ENCODE peak calls at places on chromosomes 16 and 17, in seven cellular contexts. One of them, this sample, is unnamed.

GRCh38 chr17:17723354-17724261 is 42.4 kb downstream of the RAI1 start:
- DNase-seq in colonic mucosa: no peak
- DNase-seq in neural progenitor cell: peak
- DNase-seq in AG04450: peak
- DNase-seq in lower lobe of right lung: no peak
- DNase-seq in gastrocnemius medialis: no peak
- DNase-seq in breast epithelium: no peak
- DNase-seq in this sample: no peak

GRCh38 chr16:89934611-89935553 is 11.7 kb downstream of the TUBB3 start:
- DNase-seq in colonic mucosa: no peak
- DNase-seq in neural progenitor cell: no peak
- DNase-seq in AG04450: no peak
- DNase-seq in lower lobe of right lung: no peak
- DNase-seq in gastrocnemius medialis: no peak
- DNase-seq in breast epithelium: no peak
- DNase-seq in this sample: no peak

GRCh38 chr16:50547340-50547865 is 793 bp upstream of the NKD1 start:
- DNase-seq in colonic mucosa: peak
- DNase-seq in neural progenitor cell: peak
- DNase-seq in AG04450: no peak
- DNase-seq in lower lobe of right lung: peak
- DNase-seq in gastrocnemius medialis: no peak
- DNase-seq in breast epithelium: no peak
- DNase-seq in this sample: no peak

GRCh38 chr17:33686171-33686570 is 393.1 kb upstream of the ASIC2 start:
- DNase-seq in colonic mucosa: peak
- DNase-seq in neural progenitor cell: no peak
- DNase-seq in AG04450: no peak
- DNase-seq in lower lobe of right lung: no peak
- DNase-seq in gastrocnemius medialis: no peak
- DNase-seq in breast epithelium: no peak
- DNase-seq in this sample: no peak

GRCh38 chr17:64019486-64020067 is 856 bp downstream of the ICAM2 start:
- DNase-seq in colonic mucosa: peak
- DNase-seq in neural progenitor cell: no peak
- DNase-seq in AG04450: no peak
- DNase-seq in lower lobe of right lung: no peak
- DNase-seq in gastrocnemius medialis: no peak
- DNase-seq in breast epithelium: no peak
- DNase-seq in this sample: no peak

GRCh38 chr17:6775871-6776405 is at the start of gene FBXO39:
- DNase-seq in colonic mucosa: no peak
- DNase-seq in neural progenitor cell: peak
- DNase-seq in AG04450: no peak
- DNase-seq in lower lobe of right lung: peak
- DNase-seq in gastrocnemius medialis: no peak
- DNase-seq in breast epithelium: no peak
- DNase-seq in this sample: no peak

GRCh38 chr17:81720267-81721071 is 8.4 kb downstream of the SLC25A10 start:
- DNase-seq in colonic mucosa: no peak
- DNase-seq in neural progenitor cell: no peak
- DNase-seq in AG04450: no peak
- DNase-seq in lower lobe of right lung: peak
- DNase-seq in gastrocnemius medialis: no peak
- DNase-seq in breast epithelium: no peak
- DNase-seq in this sample: no peak

GRCh38 chr17:49557204-49558024 is 18.3 kb upstream of the NXPH3 start:
- DNase-seq in colonic mucosa: no peak
- DNase-seq in neural progenitor cell: peak
- DNase-seq in AG04450: no peak
- DNase-seq in lower lobe of right lung: no peak
- DNase-seq in gastrocnemius medialis: no peak
- DNase-seq in breast epithelium: no peak
- DNase-seq in this sample: no peak

GRCh38 chr16:63655846-63656245 is 1466.0 kb downstream of the CDH11 start:
- DNase-seq in colonic mucosa: no peak
- DNase-seq in neural progenitor cell: peak
- DNase-seq in AG04450: no peak
- DNase-seq in lower lobe of right lung: no peak
- DNase-seq in gastrocnemius medialis: no peak
- DNase-seq in breast epithelium: no peak
- DNase-seq in this sample: no peak

GRCh38 chr17:17111401-17112393 is 69.4 kb downstream of the MPRIP start:
- DNase-seq in colonic mucosa: no peak
- DNase-seq in neural progenitor cell: no peak
- DNase-seq in AG04450: no peak
- DNase-seq in lower lobe of right lung: no peak
- DNase-seq in gastrocnemius medialis: no peak
- DNase-seq in breast epithelium: no peak
- DNase-seq in this sample: peak

GRCh38 chr17:65278050-65278819 is 141.1 kb downstream of the RGS9 start:
- DNase-seq in colonic mucosa: peak
- DNase-seq in neural progenitor cell: peak
- DNase-seq in AG04450: no peak
- DNase-seq in lower lobe of right lung: peak
- DNase-seq in gastrocnemius medialis: no peak
- DNase-seq in breast epithelium: no peak
- DNase-seq in this sample: peak

GRCh38 chr17:71334041-71334781 is 786.6 kb upstream of the SOX9 start:
- DNase-seq in colonic mucosa: no peak
- DNase-seq in neural progenitor cell: peak
- DNase-seq in AG04450: no peak
- DNase-seq in lower lobe of right lung: no peak
- DNase-seq in gastrocnemius medialis: no peak
- DNase-seq in breast epithelium: no peak
- DNase-seq in this sample: no peak

GRCh38 chr17:42438600-42439567 is 15.8 kb upstream of the CAVIN1 start:
- DNase-seq in colonic mucosa: peak
- DNase-seq in neural progenitor cell: no peak
- DNase-seq in AG04450: no peak
- DNase-seq in lower lobe of right lung: peak
- DNase-seq in gastrocnemius medialis: no peak
- DNase-seq in breast epithelium: no peak
- DNase-seq in this sample: no peak

GRCh38 chr16:8989099-8989878 is 25.6 kb upstream of the USP7 start:
- DNase-seq in colonic mucosa: peak
- DNase-seq in neural progenitor cell: no peak
- DNase-seq in AG04450: no peak
- DNase-seq in lower lobe of right lung: no peak
- DNase-seq in gastrocnemius medialis: no peak
- DNase-seq in breast epithelium: no peak
- DNase-seq in this sample: no peak

GRCh38 chr16:86680661-86681439 is 102.5 kb downstream of the FOXL1 start:
- DNase-seq in colonic mucosa: no peak
- DNase-seq in neural progenitor cell: no peak
- DNase-seq in AG04450: no peak
- DNase-seq in lower lobe of right lung: no peak
- DNase-seq in gastrocnemius medialis: no peak
- DNase-seq in breast epithelium: no peak
- DNase-seq in this sample: no peak
- H3K4me3 ChIP-seq in colonic mucosa: no peak
- H3K4me3 ChIP-seq in neural progenitor cell: no peak
- H3K4me3 ChIP-seq in AG04450: no peak
- H3K4me3 ChIP-seq in lower lobe of right lung: no peak
- H3K4me3 ChIP-seq in gastrocnemius medialis: no peak
- H3K4me3 ChIP-seq in breast epithelium: peak
- H3K4me3 ChIP-seq in this sample: no peak

DNA sequence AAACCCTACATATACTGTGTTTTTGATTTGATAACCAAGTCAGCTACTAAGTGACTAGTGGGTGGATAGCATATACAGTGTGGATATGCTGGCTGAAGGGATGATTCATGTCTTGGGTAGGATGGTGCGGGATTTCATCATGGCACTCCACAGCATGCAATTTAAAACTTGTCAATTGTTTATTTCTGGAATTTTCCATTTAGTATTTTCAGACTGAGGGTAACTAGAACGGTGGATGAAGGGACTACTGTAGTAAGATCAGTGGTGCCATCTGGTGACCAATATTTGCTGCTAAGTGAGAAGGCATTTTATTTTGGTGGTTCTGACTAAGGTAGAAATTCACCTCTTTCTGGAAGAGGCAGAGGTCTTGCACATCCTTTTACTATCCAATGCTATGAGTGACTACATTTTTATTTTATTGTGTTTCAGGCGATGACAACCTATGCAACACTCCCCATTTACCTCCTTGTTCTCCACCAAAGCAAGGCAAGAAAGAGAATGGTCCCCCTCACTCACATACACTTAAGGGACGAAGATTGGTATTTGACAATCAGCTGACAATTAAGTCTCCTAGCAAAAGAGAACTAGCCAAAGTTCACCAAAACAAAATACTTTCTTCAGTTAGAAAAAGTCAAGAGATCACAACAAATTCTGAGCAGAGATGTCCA is 3.1 kb downstream of the CDC6 start:
- DNase-seq in colonic mucosa: peak
- DNase-seq in neural progenitor cell: peak
- DNase-seq in AG04450: peak
- DNase-seq in lower lobe of right lung: no peak
- DNase-seq in gastrocnemius medialis: no peak
- DNase-seq in breast epithelium: no peak
- DNase-seq in this sample: no peak
- H3K27ac ChIP-seq in colonic mucosa: no peak
- H3K27ac ChIP-seq in neural progenitor cell: no peak
- H3K27ac ChIP-seq in AG04450: no peak
- H3K27ac ChIP-seq in lower lobe of right lung: no peak
- H3K27ac ChIP-seq in gastrocnemius medialis: no peak
- H3K27ac ChIP-seq in breast epithelium: no peak
- H3K27ac ChIP-seq in this sample: no peak

GRCh38 chr16:183005-183404 is 2.7 kb downstream of the HBQ1 start:
- DNase-seq in colonic mucosa: no peak
- DNase-seq in neural progenitor cell: no peak
- DNase-seq in AG04450: no peak
- DNase-seq in lower lobe of right lung: no peak
- DNase-seq in gastrocnemius medialis: no peak
- DNase-seq in breast epithelium: no peak
- DNase-seq in this sample: peak

GRCh38 chr16:180101-180920 is at the start of gene HBQ1:
- DNase-seq in colonic mucosa: no peak
- DNase-seq in neural progenitor cell: peak
- DNase-seq in AG04450: no peak
- DNase-seq in lower lobe of right lung: no peak
- DNase-seq in gastrocnemius medialis: no peak
- DNase-seq in breast epithelium: no peak
- DNase-seq in this sample: peak

GRCh38 chr16:181668-182021 is 1.4 kb downstream of the HBQ1 start:
- DNase-seq in colonic mucosa: no peak
- DNase-seq in neural progenitor cell: no peak
- DNase-seq in AG04450: no peak
- DNase-seq in lower lobe of right lung: no peak
- DNase-seq in gastrocnemius medialis: no peak
- DNase-seq in breast epithelium: no peak
- DNase-seq in this sample: no peak

GRCh38 chr16:179431-179830 is 828 bp upstream of the HBQ1 start:
- DNase-seq in colonic mucosa: no peak
- DNase-seq in neural progenitor cell: no peak
- DNase-seq in AG04450: no peak
- DNase-seq in lower lobe of right lung: no peak
- DNase-seq in gastrocnemius medialis: no peak
- DNase-seq in breast epithelium: no peak
- DNase-seq in this sample: no peak

GRCh38 chr16:180921-181667 is 835 bp downstream of the HBQ1 start:
- DNase-seq in colonic mucosa: peak
- DNase-seq in neural progenitor cell: peak
- DNase-seq in AG04450: no peak
- DNase-seq in lower lobe of right lung: peak
- DNase-seq in gastrocnemius medialis: peak
- DNase-seq in breast epithelium: peak
- DNase-seq in this sample: peak
- H3K4me3 ChIP-seq in colonic mucosa: peak
- H3K4me3 ChIP-seq in neural progenitor cell: peak
- H3K4me3 ChIP-seq in AG04450: peak
- H3K4me3 ChIP-seq in lower lobe of right lung: peak
- H3K4me3 ChIP-seq in gastrocnemius medialis: peak
- H3K4me3 ChIP-seq in breast epithelium: peak
- H3K4me3 ChIP-seq in this sample: no peak

DNA sequence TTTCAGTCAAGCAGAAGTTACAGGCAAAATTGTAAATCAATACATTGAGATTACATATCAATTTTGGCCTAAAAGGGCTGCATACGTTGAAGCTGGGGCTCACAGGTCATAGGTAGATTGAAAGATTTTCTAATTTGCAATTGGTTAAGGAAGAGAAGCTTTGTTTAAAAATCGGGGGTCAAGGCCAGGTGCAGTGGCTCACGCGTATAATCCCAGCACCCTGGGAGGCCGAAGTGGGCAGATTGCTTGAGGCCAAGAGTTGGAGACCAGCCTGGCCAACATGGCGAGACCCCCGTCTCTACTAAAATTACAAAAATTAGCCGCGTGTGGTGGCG is 68.4 kb downstream of the MARF1 start:
- DNase-seq in colonic mucosa: no peak
- DNase-seq in neural progenitor cell: no peak
- DNase-seq in AG04450: no peak
- DNase-seq in lower lobe of right lung: no peak
- DNase-seq in gastrocnemius medialis: no peak
- DNase-seq in breast epithelium: no peak
- DNase-seq in this sample: no peak
- H3K27ac ChIP-seq in colonic mucosa: no peak
- H3K27ac ChIP-seq in neural progenitor cell: no peak
- H3K27ac ChIP-seq in AG04450: no peak
- H3K27ac ChIP-seq in lower lobe of right lung: no peak
- H3K27ac ChIP-seq in gastrocnemius medialis: no peak
- H3K27ac ChIP-seq in breast epithelium: no peak
- H3K27ac ChIP-seq in this sample: no peak

DNA sequence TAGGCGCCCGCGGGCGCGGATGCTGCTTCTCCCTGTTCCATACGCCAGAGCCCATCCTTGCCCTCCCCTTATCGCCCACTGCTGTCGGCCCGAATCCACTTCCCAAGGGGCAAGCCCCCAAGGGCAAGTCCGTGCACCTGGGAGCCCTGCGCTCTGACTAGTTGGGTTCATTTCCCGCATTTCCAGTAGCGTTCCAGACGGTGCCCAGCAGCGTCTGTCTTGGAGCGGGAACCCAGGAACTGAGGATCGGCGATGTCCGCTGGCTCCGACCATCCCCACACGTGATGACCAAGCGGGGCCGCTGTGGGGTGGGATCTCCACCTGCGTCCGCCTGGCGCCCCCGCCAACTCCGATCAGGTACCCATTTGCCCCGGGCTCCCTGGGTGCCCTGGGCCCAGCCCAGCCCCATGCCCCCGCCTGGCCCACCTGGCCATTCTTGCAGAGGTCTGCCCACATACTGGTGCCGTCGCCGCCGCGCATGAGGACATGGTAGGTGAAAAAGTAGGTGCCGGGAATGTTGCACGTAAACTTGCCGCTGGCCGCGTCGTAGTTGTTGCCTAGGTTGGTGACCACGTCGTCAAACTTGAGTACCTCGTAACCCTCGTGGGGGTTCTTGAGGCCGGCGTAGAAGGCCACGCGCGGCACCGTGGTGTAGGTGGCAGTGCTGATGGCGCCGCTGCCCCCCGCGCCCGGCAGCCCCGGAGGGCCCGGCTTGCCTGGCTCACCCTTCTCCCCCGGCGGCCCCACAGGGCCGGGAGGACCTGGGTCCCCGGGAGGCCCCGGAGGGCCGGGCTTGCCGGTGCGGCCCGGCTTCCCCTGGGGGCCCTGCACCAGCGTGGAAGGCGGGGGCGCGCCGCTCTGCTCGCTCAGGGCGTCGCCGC is 837 bp downstream of the C1QL1 start:
- DNase-seq in colonic mucosa: no peak
- DNase-seq in neural progenitor cell: peak
- DNase-seq in AG04450: no peak
- DNase-seq in lower lobe of right lung: no peak
- DNase-seq in gastrocnemius medialis: no peak
- DNase-seq in breast epithelium: no peak
- DNase-seq in this sample: peak
- H3K4me3 ChIP-seq in colonic mucosa: peak
- H3K4me3 ChIP-seq in neural progenitor cell: peak
- H3K4me3 ChIP-seq in AG04450: peak
- H3K4me3 ChIP-seq in lower lobe of right lung: peak
- H3K4me3 ChIP-seq in gastrocnemius medialis: no peak
- H3K4me3 ChIP-seq in breast epithelium: peak
- H3K4me3 ChIP-seq in this sample: no peak

This sample was measured in kidney.